ENCODE peak calls at places on chromosomes 13 and 19, in five cellular contexts. B, M, F, O and U are unnamed samples.

GRCh38 chr13:114212096-114212495 is 22.6 kb upstream of the CDC16 start:
- DNase-seq in B (no peak), M (no peak), F (no peak), O (no peak), U (no peak)

GRCh38 chr13:44013666-44014291 is 134.1 kb downstream of the LACC1 start:
- DNase-seq in B (no peak), M (no peak), F (no peak), O (no peak), U (no peak)

GRCh38 chr19:55519461-55520311 is 17.2 kb downstream of the SBK2 start:
- DNase-seq in B (no peak), M (no peak), F (no peak), O (no peak), U (no peak)

GRCh38 chr13:46382224-46382623 is 4.8 kb downstream of the RUBCNL start:
- DNase-seq in B (no peak), M (no peak), F (no peak), O (no peak), U (peak; percentile 52)

GRCh38 chr19:36371886-36372285 is 7.1 kb downstream of the ZFP14 start:
- DNase-seq in B (no peak), M (no peak), F (no peak), O (no peak), U (no peak)

GRCh38 chr13:109271555-109271954 is 514.8 kb downstream of the IRS2 start:
- DNase-seq in B (no peak), M (no peak), F (no peak), O (no peak), U (no peak)

GRCh38 chr19:10979950-10980349 is 19.1 kb downstream of the SMARCA4 start:
- DNase-seq in B (no peak), M (no peak), F (peak; percentile 57), O (no peak), U (no peak)

GRCh38 chr13:111177081-111177711 is 62.1 kb downstream of the ARHGEF7 start:
- DNase-seq in B (no peak), M (no peak), F (peak; percentile 40), O (no peak), U (peak; percentile 64)

GRCh38 chr13:31038834-31039552 is 106.5 kb downstream of the TEX26 start:
- DNase-seq in B (no peak), M (no peak), F (no peak), O (no peak), U (peak; percentile 53)

GRCh38 chr19:11381535-11382369 is 2.4 kb downstream of the EPOR start:
- DNase-seq in B (peak; percentile 37), M (peak; percentile 85), F (no peak), O (no peak), U (peak; percentile 94)

GRCh38 chr13:109622006-109622405 is 164.4 kb downstream of the IRS2 start:
- DNase-seq in B (no peak), M (no peak), F (no peak), O (no peak), U (no peak)

GRCh38 chr19:44131955-44132354 is 9.4 kb upstream of the ZNF234 start:
- DNase-seq in B (no peak), M (no peak), F (no peak), O (no peak), U (no peak)

GRCh38 chr13:38783992-38784875 is 97.4 kb downstream of the FREM2 start:
- DNase-seq in B (peak; percentile 33), M (peak; percentile 53), F (no peak), O (no peak), U (no peak)

GRCh38 chr19:42421591-42422031 is 5.6 kb downstream of the LIPE start:
- DNase-seq in B (peak; percentile 58), M (no peak), F (no peak), O (no peak), U (no peak)

GRCh38 chr19:23410155-23410554 is 14.9 kb upstream of the ZNF91 start:
- DNase-seq in B (no peak), M (peak; percentile 51), F (no peak), O (no peak), U (no peak)

GRCh38 chr19:38617764-38618589 is at the start of gene MAP4K1:
- DNase-seq in B (peak; percentile 40), M (peak; percentile 63), F (peak; percentile 29), O (no peak), U (peak; percentile 93)

GRCh38 chr19:51799311-51799997 is 4.5 kb downstream of the FPR3 start:
- DNase-seq in B (peak; percentile 28), M (peak; percentile 46), F (peak; percentile 90), O (peak; percentile 37), U (no peak)
- TF ChIP-seq CTCF in B (no peak), M (no peak), F (no peak), O (no peak), U (no peak)

GRCh38 chr13:97502691-97503090 is 68.7 kb downstream of the RAP2A start:
- DNase-seq in B (no peak), M (no peak), F (no peak), O (no peak), U (no peak)
- H3K4me3 ChIP-seq in B (no peak overlapping the region), M (no peak overlapping the region), F (no peak overlapping the region), O (no peak overlapping the region), U (no peak overlapping the region)

GRCh38 chr19:34324320-34324719 is 40.7 kb upstream of the GPI start:
- DNase-seq in B (no peak), M (no peak), F (no peak), O (no peak), U (no peak)

GRCh38 chr19:34327851-34328250 is 37.1 kb upstream of the GPI start:
- DNase-seq in B (no peak), M (no peak), F (no peak), O (no peak), U (no peak)

GRCh38 chr19:34325181-34325580 is 39.8 kb upstream of the GPI start:
- DNase-seq in B (no peak), M (no peak), F (no peak), O (no peak), U (no peak)

GRCh38 chr19:34323433-34324204 is 41.4 kb upstream of the GPI start:
- DNase-seq in B (no peak), M (no peak), F (no peak), O (no peak), U (no peak)

GRCh38 chr19:34325961-34326360 is 39.0 kb upstream of the GPI start:
- DNase-seq in B (no peak), M (no peak), F (no peak), O (no peak), U (no peak)
- H3K36me3 ChIP-seq in B (peaks cover 3% of the 10 kb centered on the region), M (peaks cover 6% of the 10 kb centered on the region), F (peaks cover 82% of the 10 kb centered on the region), O (peaks cover 82% of the 10 kb centered on the region), U (peaks cover 7% of the 10 kb centered on the region)

DNA sequence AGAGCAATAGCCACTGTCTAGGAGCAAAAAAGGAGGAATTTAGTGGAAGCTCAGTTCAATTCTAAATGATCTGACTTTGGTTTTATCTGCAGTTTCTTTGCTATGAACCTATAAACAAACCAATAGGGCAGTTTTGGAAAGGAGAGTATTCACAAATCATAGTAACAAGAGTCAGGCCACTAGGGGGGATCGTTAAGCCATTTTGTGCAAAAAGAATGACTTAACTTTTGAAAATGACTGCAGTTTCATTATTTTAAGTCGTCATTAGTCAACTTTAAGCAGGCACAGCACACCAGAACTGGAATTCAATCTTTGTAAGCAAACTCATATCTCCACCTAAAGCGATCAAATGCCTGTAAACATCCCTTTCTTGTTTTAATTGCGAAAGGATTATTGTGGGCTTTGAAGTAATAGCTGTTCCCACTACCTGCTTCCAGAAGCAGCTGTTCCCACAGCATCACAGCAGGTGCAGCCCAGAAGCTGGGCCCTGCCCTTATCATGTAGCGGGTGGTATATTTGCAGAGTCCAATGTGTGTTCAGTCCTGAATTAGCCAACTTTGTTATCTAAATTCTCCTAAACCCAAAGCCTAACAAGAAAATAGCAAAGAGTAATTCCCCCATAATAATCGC is 51.5 kb downstream of the SOX21 start:
- DNase-seq in B (no peak), M (no peak), F (no peak), O (no peak), U (no peak)
- TF ChIP-seq CTCF in B (no peak), M (no peak), F (no peak), O (no peak), U (peak; percentile 37)